ENCODE peak calls at places on chromosomes 7 and 10, in four cellular contexts. E, K, B and G are unnamed samples.

GRCh38 chr7:12130664-12131063 is 80.4 kb upstream of the TMEM106B start:
- DNase-seq in K (no peak), E (no peak), B (peak; percentile 30), G (no peak)

GRCh38 chr7:69597278-69598076 is 798 bp upstream of the AUTS2 start:
- DNase-seq in K (no peak), B (no peak), E (no peak), G (peak; percentile 72)

GRCh38 chr7:52992479-52993195 is 42.8 kb upstream of the POM121L12 start:
- DNase-seq in B (no peak), K (no peak), E (no peak), G (no peak)

GRCh38 chr7:150898475-150899011 is 46.2 kb downstream of the AOC1 start:
- DNase-seq in E (peak; percentile 79), K (peak; percentile 63), B (peak; percentile 28), G (peak; percentile 88)

GRCh38 chr10:126425473-126426065 is 37.3 kb upstream of the ADAM12 start:
- DNase-seq in E (no peak), B (no peak), K (no peak), G (no peak)

GRCh38 chr7:22442187-22442886 is 57.7 kb downstream of the STEAP1B start:
- DNase-seq in E (peak; percentile 64), K (no peak), B (no peak), G (no peak)

GRCh38 chr10:71345720-71346119 is 26.7 kb downstream of the SLC29A3 start:
- DNase-seq in E (no peak), K (no peak), B (no peak), G (no peak)

GRCh38 chr10:97328646-97329453 is 5.7 kb downstream of the FRAT2 start:
- DNase-seq in E (no peak), B (no peak), K (no peak), G (no peak)

GRCh38 chr10:21831986-21832735 is 171.4 kb downstream of the DNAJC1 start:
- DNase-seq in K (no peak), B (no peak), E (no peak), G (no peak)

GRCh38 chr7:47478017-47478344 is 103.9 kb downstream of the TNS3 start:
- DNase-seq in K (no peak), E (no peak), B (no peak), G (peak; percentile 81)

GRCh38 chr7:77415822-77416620 is at the start of gene GSAP:
- DNase-seq in E (peak; percentile 75), B (peak; percentile 23), K (peak; percentile 13), G (peak; percentile 70)